ENCODE peak calls at places on chromosomes 6 and 20, in nine cellular contexts. X is AG10803; Y is transverse colon; K is CD8-positive, alpha-beta T cell; L is neural progenitor cell; D is K562; Q is LNCaP clone FGC; E is breast epithelium; G is body of pancreas. T is an unnamed sample.

GRCh38 chr6:71367763-71368162 is 79.2 kb downstream of the OGFRL1 start:
- DNase-seq in Q (no peak), L (no peak), K (no peak), D (no peak), G (no peak), E (no peak), X (peak), Y (no peak), T (no peak)

GRCh38 chr20:57032847-57033246 is 233.6 kb downstream of the BMP7 start:
- DNase-seq in D (no peak), X (no peak), G (no peak), E (no peak), L (no peak), Q (no peak), Y (no peak), K (no peak), T (no peak)

GRCh38 chr6:5453531-5453930 is 192.2 kb downstream of the FARS2 start:
- DNase-seq in L (no peak), Q (no peak), X (peak), G (peak), D (no peak), Y (no peak), E (no peak), K (no peak), T (no peak)

GRCh38 chr6:159110013-159110412 is 59.2 kb upstream of the FNDC1 start:
- DNase-seq in Q (no peak), Y (no peak), G (no peak), L (peak), X (peak), E (no peak), D (peak), K (no peak), T (peak)

GRCh38 chr6:151240861-151241642 is 1.3 kb downstream of the AKAP12 start:
- DNase-seq in Y (peak), L (peak), Q (no peak), D (no peak), K (no peak), E (no peak), X (peak), G (peak), T (peak)

GRCh38 chr6:15131234-15132195 is 114.4 kb upstream of the JARID2 start:
- DNase-seq in E (no peak), L (no peak), K (no peak), Q (no peak), G (no peak), D (no peak), X (peak), Y (no peak), T (peak)

GRCh38 chr6:105900120-105900937 is 185.8 kb upstream of the PRDM1 start:
- DNase-seq in D (no peak), Y (no peak), L (no peak), Q (no peak), E (no peak), K (no peak), G (no peak), X (peak), T (peak)

GRCh38 chr6:124984668-124985338 is 22.6 kb downstream of the RNF217 start:
- DNase-seq in Y (no peak), D (no peak), L (no peak), Q (no peak), X (peak), E (no peak), K (no peak), G (no peak), T (no peak)

GRCh38 chr20:25685276-25686080 is 11.2 kb downstream of the ZNF337 start:
- DNase-seq in L (no peak), G (no peak), X (no peak), E (no peak), Y (no peak), K (no peak), Q (no peak), D (no peak), T (no peak)

GRCh38 chr6:156395276-156395675 is 381.9 kb upstream of the ARID1B start:
- DNase-seq in X (no peak), Y (peak), K (no peak), L (no peak), Q (no peak), E (no peak), D (no peak), G (no peak), T (no peak)

GRCh38 chr6:140609956-140610355 is 1235.5 kb upstream of the CITED2 start:
- DNase-seq in X (peak), K (no peak), Y (no peak), L (no peak), Q (no peak), D (no peak), E (no peak), G (no peak), T (no peak)

GRCh38 chr6:133070410-133071043 is 170.6 kb upstream of the EYA4 start:
- DNase-seq in X (no peak), G (no peak), K (no peak), L (no peak), E (no peak), Y (no peak), Q (peak), D (no peak), T (no peak)

GRCh38 chr20:1711826-1712601 is 54.4 kb upstream of the SIRPG start:
- DNase-seq in Y (no peak), D (no peak), Q (peak), K (no peak), L (no peak), G (no peak), X (no peak), E (no peak), T (no peak)

GRCh38 chr20:14568225-14568624 is 230.8 kb upstream of the FLRT3 start:
- DNase-seq in Y (no peak), E (no peak), X (peak), L (peak), G (no peak), Q (no peak), K (no peak), D (no peak), T (no peak)

GRCh38 chr6:112014483-112014882 is 39.4 kb upstream of the CCN6 start:
- DNase-seq in X (peak), G (no peak), Y (no peak), E (no peak), D (no peak), K (no peak), Q (no peak), L (no peak), T (peak)

GRCh38 chr6:11556308-11556707 is 18.8 kb downstream of the TMEM170B start:
- DNase-seq in Y (no peak), D (no peak), G (no peak), E (no peak), X (no peak), Q (no peak), K (no peak), L (peak), T (no peak)

GRCh38 chr6:46598215-46598614 is 54.4 kb downstream of the CYP39A1 start:
- DNase-seq in G (no peak), Q (no peak), K (no peak), E (no peak), L (no peak), Y (no peak), X (no peak), D (no peak), T (no peak)

GRCh38 chr6:23403458-23403857 is 722.6 kb upstream of the NRSN1 start:
- DNase-seq in Y (no peak), E (no peak), D (no peak), L (no peak), K (no peak), G (no peak), Q (no peak), X (no peak), T (no peak)

GRCh38 chr6:4611441-4612129 is 164.6 kb upstream of the CDYL start:
- DNase-seq in G (no peak), D (no peak), X (peak), L (no peak), K (no peak), Y (no peak), Q (no peak), E (no peak), T (peak)

GRCh38 chr6:128573036-128573435 is 52.6 kb upstream of the PTPRK start:
- DNase-seq in X (no peak), E (no peak), Y (no peak), Q (no peak), L (no peak), D (no peak), K (no peak), G (no peak), T (no peak)

GRCh38 chr20:21936720-21937380 is 231.4 kb downstream of the PAX1 start:
- DNase-seq in Y (no peak), D (no peak), K (no peak), Q (no peak), E (no peak), L (peak), G (no peak), X (peak), T (peak)

GRCh38 chr6:131949909-131950766 is 1.0 kb downstream of the CCN2 start:
- DNase-seq in E (peak), X (peak), L (peak), G (peak), Q (peak), D (no peak), Y (peak), K (no peak), T (peak)

GRCh38 chr6:107658920-107659879 is 164.9 kb downstream of the SCML4 start:
- DNase-seq in G (no peak), Y (no peak), L (no peak), K (no peak), X (no peak), E (no peak), Q (no peak), D (no peak), T (no peak)

GRCh38 chr6:42963855-42964605 is 3.5 kb downstream of the GNMT start:
- DNase-seq in Y (peak), L (peak), K (no peak), Q (no peak), E (no peak), G (peak), D (peak), X (peak), T (peak)

GRCh38 chr6:148720371-148720770 is 26.5 kb upstream of the UST start:
- DNase-seq in X (peak), Y (no peak), L (no peak), Q (no peak), G (no peak), E (no peak), D (no peak), K (no peak), T (peak)

GRCh38 chr20:62274332-62275262 is 28.2 kb upstream of the ADRM1 start:
- DNase-seq in L (no peak), K (no peak), Q (no peak), G (no peak), Y (no peak), E (no peak), X (no peak), D (peak), T (no peak)

GRCh38 chr6:133542056-133542821 is 301.1 kb downstream of the EYA4 start:
- DNase-seq in Q (no peak), D (no peak), Y (no peak), X (no peak), K (no peak), G (no peak), L (no peak), E (no peak), T (no peak)

GRCh38 chr20:25285091-25285647 is 37.3 kb downstream of the PYGB start:
- DNase-seq in Y (peak), X (no peak), D (no peak), Q (no peak), E (peak), G (no peak), L (no peak), K (no peak), T (peak)

GRCh38 chr6:26205625-26206574 is 118.7 kb downstream of the HFE start:
- DNase-seq in G (no peak), Q (no peak), D (peak), Y (peak), L (no peak), E (peak), K (no peak), X (peak), T (peak)

GRCh38 chr20:1391640-1392442 is 1.0 kb downstream of the FKBP1A start:
- DNase-seq in L (peak), E (no peak), D (peak), K (no peak), G (no peak), X (no peak), Y (no peak), Q (no peak), T (peak)

GRCh38 chr6:46263709-46264091 is 92.9 kb upstream of the ENPP5 start:
- DNase-seq in Y (no peak), E (no peak), D (no peak), K (no peak), L (no peak), Q (no peak), G (no peak), X (peak), T (peak)

GRCh38 chr6:155142163-155142901 is 121.5 kb upstream of the CLDN20 start:
- DNase-seq in L (no peak), X (peak), D (no peak), G (no peak), E (no peak), K (no peak), Q (no peak), Y (no peak), T (no peak)

GRCh38 chr20:43767686-43768474 is 41.1 kb upstream of the GTSF1L start:
- DNase-seq in X (peak), E (no peak), L (no peak), K (no peak), Q (no peak), D (no peak), G (no peak), Y (no peak), T (peak)

GRCh38 chr6:44126320-44127149 is 717 bp downstream of the MRPL14 start:
- DNase-seq in E (peak), D (no peak), X (peak), L (peak), Q (no peak), K (peak), Y (peak), G (peak), T (peak)

GRCh38 chr6:42394881-42395620 is 56.7 kb downstream of the TRERF1 start:
- DNase-seq in D (no peak), L (no peak), Q (no peak), E (no peak), K (no peak), G (no peak), X (no peak), Y (no peak), T (no peak)

GRCh38 chr6:44133003-44133931 is 5.9 kb downstream of the TMEM63B start:
- DNase-seq in X (peak), Y (peak), Q (no peak), L (peak), G (peak), D (peak), E (peak), K (no peak), T (peak)

GRCh38 chr6:3742076-3742425 is 9.5 kb downstream of the PXDC1 start:
- DNase-seq in L (no peak), Q (peak), K (no peak), D (no peak), E (no peak), G (no peak), Y (no peak), X (no peak), T (no peak)

GRCh38 chr6:95917034-95917433 is 98.7 kb upstream of the FUT9 start:
- DNase-seq in G (no peak), L (no peak), Y (no peak), D (no peak), X (no peak), Q (no peak), E (no peak), K (no peak), T (no peak)
- TF ChIP-seq CTCF in G (no peak), L (no peak), Y (no peak), D (no peak), X (no peak), Q (no peak), E (no peak), K (no peak), T (no peak)

GRCh38 chr6:139334791-139335446 is 39.5 kb downstream of the CITED2 start:
- DNase-seq in E (no peak), Y (no peak), K (no peak), X (peak), G (no peak), D (no peak), Q (no peak), L (no peak), T (peak)
- H3K4me3 ChIP-seq in E (peak), Y (no peak), K (no peak), X (no peak), G (no peak), D (no peak), Q (no peak), L (no peak), T (no peak)

GRCh38 chr6:90294989-90295853 is 1.4 kb downstream of the BACH2 start:
- DNase-seq in E (peak), X (peak), D (peak), L (peak), G (peak), Q (no peak), Y (peak), K (peak), T (peak)
- TF ChIP-seq CTCF in E (peak), X (no peak), D (no peak), L (no peak), G (peak), Q (no peak), Y (no peak), K (no peak), T (no peak)

GRCh38 chr6:8086755-8087306 is 15.5 kb downstream of the EEF1E1 start:
- DNase-seq in D (no peak), Q (no peak), K (no peak), Y (no peak), G (no peak), X (no peak), E (no peak), L (no peak), T (no peak)

GRCh38 chr6:8085053-8085511 is 17.3 kb downstream of the EEF1E1 start:
- DNase-seq in L (no peak), K (no peak), G (peak), D (no peak), X (peak), Q (no peak), E (peak), Y (no peak), T (peak)

GRCh38 chr6:8082572-8082953 is 18.4 kb upstream of the BLOC1S5 start:
- DNase-seq in D (no peak), X (no peak), G (no peak), K (no peak), E (no peak), Y (no peak), Q (no peak), L (no peak), T (no peak)

GRCh38 chr6:8082954-8083858 is 19.0 kb upstream of the BLOC1S5 start:
- DNase-seq in D (peak), E (no peak), L (no peak), X (peak), K (no peak), Y (no peak), G (peak), Q (peak), T (peak)

GRCh38 chr6:8084586-8084985 is 17.8 kb downstream of the EEF1E1 start:
- DNase-seq in X (peak), D (no peak), Y (no peak), L (no peak), G (no peak), K (no peak), Q (no peak), E (no peak), T (peak)
- H3K4me3 ChIP-seq in X (no peak), D (no peak), Y (no peak), L (no peak), G (no peak), K (no peak), Q (no peak), E (no peak), T (no peak)

GRCh38 chr6:30686908-30687658 is 638 bp upstream of the PPP1R18 start:
- DNase-seq in Q (no peak), G (peak), D (peak), L (peak), K (peak), Y (peak), E (peak), X (peak), T (peak)

GRCh38 chr6:30689022-30689865 is 1.5 kb downstream of the NRM start:
- DNase-seq in L (no peak), G (no peak), E (no peak), K (no peak), Y (no peak), Q (no peak), D (no peak), X (no peak), T (no peak)

GRCh38 chr6:30689985-30690384 is 799 bp downstream of the NRM start:
- DNase-seq in G (no peak), L (no peak), E (no peak), D (no peak), X (no peak), K (no peak), Q (no peak), Y (no peak), T (no peak)

GRCh38 chr6:30687659-30688431 is 1.4 kb upstream of the PPP1R18 start:
- DNase-seq in K (no peak), G (no peak), Y (no peak), E (no peak), L (no peak), X (peak), D (peak), Q (no peak), T (peak)

GRCh38 chr6:30688569-30688968 is 2.1 kb upstream of the PPP1R18 start:
- DNase-seq in E (no peak), L (no peak), K (no peak), X (no peak), Y (peak), D (no peak), G (no peak), Q (no peak), T (no peak)
- TF ChIP-seq CTCF in E (no peak), L (no peak), K (no peak), X (no peak), Y (no peak), D (no peak), G (no peak), Q (no peak), T (no peak)

T was measured in fibroblast of mammary gland.